ENCODE peak calls at places on chromosomes 6 and 20, in four cellular contexts. One of them, this sample, is unnamed.

GRCh38 chr6:88870728-88871330 is 92.6 kb downstream of the RNGTT start:
- DNase-seq in pancreas: peak; percentile 15
- DNase-seq in prostate gland: peak; percentile 28
- DNase-seq in NT2/D1: peak; percentile 9
- DNase-seq in this sample: no peak

GRCh38 chr20:10671221-10671849 is 2.5 kb downstream of the JAG1 start:
- DNase-seq in pancreas: peak; percentile 87
- DNase-seq in prostate gland: peak; percentile 87
- DNase-seq in NT2/D1: no peak
- DNase-seq in this sample: no peak

GRCh38 chr20:39877792-39878191 is 811.2 kb downstream of the MAFB start:
- DNase-seq in NT2/D1: no peak
- DNase-seq in prostate gland: no peak
- DNase-seq in pancreas: no peak
- DNase-seq in this sample: no peak

GRCh38 chr20:31605902-31606677 is 1.0 kb downstream of the ID1 start:
- DNase-seq in pancreas: no peak
- DNase-seq in prostate gland: peak; percentile 14
- DNase-seq in NT2/D1: no peak
- DNase-seq in this sample: peak; percentile 84

GRCh38 chr20:44111712-44112335 is 75.2 kb downstream of the JPH2 start:
- DNase-seq in pancreas: no peak
- DNase-seq in prostate gland: peak; percentile 48
- DNase-seq in NT2/D1: peak; percentile 66
- DNase-seq in this sample: no peak

GRCh38 chr6:69631552-69632346 is 165.1 kb downstream of the LMBRD1 start:
- DNase-seq in prostate gland: no peak
- DNase-seq in NT2/D1: no peak
- DNase-seq in pancreas: no peak
- DNase-seq in this sample: no peak

GRCh38 chr6:122697458-122697857 is 82.1 kb upstream of the FABP7 start:
- DNase-seq in prostate gland: no peak
- DNase-seq in pancreas: no peak
- DNase-seq in NT2/D1: no peak
- DNase-seq in this sample: no peak

GRCh38 chr20:62236997-62237771 is 1.1 kb upstream of the OSBPL2 start:
- DNase-seq in NT2/D1: no peak
- DNase-seq in prostate gland: no peak
- DNase-seq in pancreas: no peak
- DNase-seq in this sample: no peak

GRCh38 chr20:47686545-47686944 is 98.7 kb downstream of the SULF2 start:
- DNase-seq in NT2/D1: no peak
- DNase-seq in prostate gland: no peak
- DNase-seq in pancreas: no peak
- DNase-seq in this sample: no peak

GRCh38 chr20:48826883-48827771 is 672 bp downstream of the PREX1 start:
- DNase-seq in NT2/D1: no peak
- DNase-seq in prostate gland: no peak
- DNase-seq in pancreas: no peak
- DNase-seq in this sample: peak; percentile 89

GRCh38 chr6:52579006-52579660 is 2.3 kb upstream of the TRAM2 start:
- DNase-seq in prostate gland: no peak
- DNase-seq in NT2/D1: no peak
- DNase-seq in pancreas: no peak
- DNase-seq in this sample: no peak

GRCh38 chr20:52313335-52313963 is 121.9 kb upstream of the ZFP64 start:
- DNase-seq in prostate gland: no peak
- DNase-seq in pancreas: no peak
- DNase-seq in NT2/D1: peak; percentile 32
- DNase-seq in this sample: no peak

GRCh38 chr6:47103931-47104330 is 61.8 kb upstream of the ADGRF1 start:
- DNase-seq in pancreas: no peak
- DNase-seq in prostate gland: peak; percentile 10
- DNase-seq in NT2/D1: no peak
- DNase-seq in this sample: peak; percentile 51

GRCh38 chr20:63969851-63970713 is at the start of gene ZNF512B:
- DNase-seq in NT2/D1: peak; percentile 49
- DNase-seq in prostate gland: peak; percentile 57
- DNase-seq in pancreas: peak; percentile 69
- DNase-seq in this sample: peak; percentile 92

GRCh38 chr6:168124161-168124560 is 45.1 kb upstream of the FRMD1 start:
- DNase-seq in NT2/D1: no peak
- DNase-seq in pancreas: no peak
- DNase-seq in prostate gland: no peak
- DNase-seq in this sample: peak; percentile 8

GRCh38 chr6:11766056-11766455 is 12.5 kb downstream of the ADTRP start:
- DNase-seq in prostate gland: no peak
- DNase-seq in NT2/D1: no peak
- DNase-seq in pancreas: peak; percentile 54
- DNase-seq in this sample: no peak

GRCh38 chr6:109240370-109241084 is 141.7 kb downstream of the CD164 start:
- DNase-seq in pancreas: no peak
- DNase-seq in NT2/D1: no peak
- DNase-seq in prostate gland: no peak
- DNase-seq in this sample: no peak

GRCh38 chr6:142985286-142985685 is 40.3 kb upstream of the HIVEP2 start:
- DNase-seq in prostate gland: no peak
- DNase-seq in NT2/D1: no peak
- DNase-seq in pancreas: no peak
- DNase-seq in this sample: no peak

GRCh38 chr20:6265204-6265904 is 142.5 kb upstream of the FERMT1 start:
- DNase-seq in pancreas: no peak
- DNase-seq in NT2/D1: peak; percentile 39
- DNase-seq in prostate gland: no peak
- DNase-seq in this sample: no peak

GRCh38 chr20:36435799-36436541 is 105.3 kb upstream of the MYL9 start:
- DNase-seq in prostate gland: peak; percentile 48
- DNase-seq in NT2/D1: peak; percentile 80
- DNase-seq in pancreas: peak; percentile 82
- DNase-seq in this sample: peak; percentile 95

GRCh38 chr6:160217073-160217472 is 41.5 kb downstream of the SLC22A2 start:
- DNase-seq in prostate gland: no peak
- DNase-seq in NT2/D1: no peak
- DNase-seq in pancreas: no peak
- DNase-seq in this sample: no peak

GRCh38 chr6:170147056-170147787 is 143.7 kb downstream of the DLL1 start:
- DNase-seq in pancreas: no peak
- DNase-seq in NT2/D1: no peak
- DNase-seq in prostate gland: peak; percentile 68
- DNase-seq in this sample: no peak

GRCh38 chr6:10962673-10963072 is 75.8 kb downstream of the SYCP2L start:
- DNase-seq in pancreas: no peak
- DNase-seq in prostate gland: no peak
- DNase-seq in NT2/D1: no peak
- DNase-seq in this sample: no peak

GRCh38 chr20:14062171-14062570 is 66.9 kb downstream of the MACROD2 start:
- DNase-seq in pancreas: no peak
- DNase-seq in NT2/D1: no peak
- DNase-seq in prostate gland: no peak
- DNase-seq in this sample: no peak

GRCh38 chr20:49510562-49511117 is 28.2 kb upstream of the KCNB1 start:
- DNase-seq in NT2/D1: no peak
- DNase-seq in pancreas: peak; percentile 23
- DNase-seq in prostate gland: peak; percentile 53
- DNase-seq in this sample: peak; percentile 24

GRCh38 chr6:44725070-44725469 is 337.6 kb downstream of the CDC5L start:
- DNase-seq in NT2/D1: no peak
- DNase-seq in pancreas: no peak
- DNase-seq in prostate gland: no peak
- DNase-seq in this sample: no peak

GRCh38 chr6:149212892-149213786 is 104.4 kb upstream of the TAB2 start:
- DNase-seq in NT2/D1: no peak
- DNase-seq in prostate gland: no peak
- DNase-seq in pancreas: no peak
- DNase-seq in this sample: no peak

GRCh38 chr6:123668965-123669591 is 32.3 kb upstream of the TRDN start:
- DNase-seq in pancreas: no peak
- DNase-seq in NT2/D1: no peak
- DNase-seq in prostate gland: no peak
- DNase-seq in this sample: no peak

GRCh38 chr20:51425347-51426106 is 117.0 kb downstream of the NFATC2 start:
- DNase-seq in prostate gland: no peak
- DNase-seq in NT2/D1: no peak
- DNase-seq in pancreas: no peak
- DNase-seq in this sample: no peak

GRCh38 chr6:70108230-70108629 is 194.7 kb downstream of the COL9A1 start:
- DNase-seq in NT2/D1: no peak
- DNase-seq in pancreas: no peak
- DNase-seq in prostate gland: no peak
- DNase-seq in this sample: no peak

GRCh38 chr6:35181313-35181932 is 32.3 kb upstream of the SCUBE3 start:
- DNase-seq in NT2/D1: no peak
- DNase-seq in prostate gland: no peak
- DNase-seq in pancreas: no peak
- DNase-seq in this sample: no peak

GRCh38 chr20:23446505-23446904 is 6.2 kb downstream of the CST11 start:
- DNase-seq in prostate gland: no peak
- DNase-seq in NT2/D1: peak; percentile 40
- DNase-seq in pancreas: no peak
- DNase-seq in this sample: peak; percentile 50

GRCh38 chr20:45154183-45154582 is 20.5 kb upstream of the PI3 start:
- DNase-seq in pancreas: no peak
- DNase-seq in NT2/D1: no peak
- DNase-seq in prostate gland: no peak
- DNase-seq in this sample: no peak

GRCh38 chr20:24147961-24148360 is 159.4 kb upstream of the GGTLC1 start:
- DNase-seq in pancreas: no peak
- DNase-seq in NT2/D1: no peak
- DNase-seq in prostate gland: no peak
- DNase-seq in this sample: no peak

GRCh38 chr20:47605673-47606413 is 104.2 kb downstream of the NCOA3 start:
- DNase-seq in pancreas: no peak
- DNase-seq in NT2/D1: no peak
- DNase-seq in prostate gland: no peak
- DNase-seq in this sample: no peak

GRCh38 chr6:25635886-25636317 is 16.1 kb upstream of the SCGN start:
- DNase-seq in prostate gland: no peak
- DNase-seq in pancreas: no peak
- DNase-seq in NT2/D1: no peak
- DNase-seq in this sample: no peak

GRCh38 chr6:136334465-136334846 is 44.8 kb upstream of the BCLAF1 start:
- DNase-seq in NT2/D1: no peak
- DNase-seq in prostate gland: no peak
- DNase-seq in pancreas: no peak
- DNase-seq in this sample: no peak

DNA sequence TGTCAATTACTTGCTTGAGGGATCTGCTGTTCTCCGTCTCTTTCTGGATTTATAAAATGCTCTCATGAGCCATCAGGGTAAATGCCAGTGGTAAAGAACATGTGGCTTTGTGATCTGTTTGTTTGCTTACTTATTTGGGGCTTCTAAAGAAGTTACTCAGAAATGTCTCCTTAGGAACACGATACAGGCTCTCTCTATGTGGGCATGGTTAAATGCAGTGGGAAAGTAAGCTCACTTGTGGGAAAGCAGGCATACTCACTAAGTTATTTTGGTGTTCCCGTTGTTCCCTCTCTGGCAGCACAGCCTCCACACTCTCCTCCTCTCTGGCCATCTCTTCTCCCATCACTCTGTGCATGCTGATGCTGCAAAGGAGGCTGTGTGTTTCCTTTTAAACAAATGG is 44.7 kb downstream of the TTI1 start:
- DNase-seq in NT2/D1: no peak
- DNase-seq in prostate gland: no peak
- DNase-seq in pancreas: no peak
- DNase-seq in this sample: no peak
- H3K36me3 ChIP-seq in NT2/D1: peaks cover 65% of the 10 kb centered on the region
- H3K36me3 ChIP-seq in prostate gland: no peaks in the 10 kb centered on the region
- H3K36me3 ChIP-seq in pancreas: no peaks in the 10 kb centered on the region
- H3K36me3 ChIP-seq in this sample: peaks cover 10% of the 10 kb centered on the region

DNA sequence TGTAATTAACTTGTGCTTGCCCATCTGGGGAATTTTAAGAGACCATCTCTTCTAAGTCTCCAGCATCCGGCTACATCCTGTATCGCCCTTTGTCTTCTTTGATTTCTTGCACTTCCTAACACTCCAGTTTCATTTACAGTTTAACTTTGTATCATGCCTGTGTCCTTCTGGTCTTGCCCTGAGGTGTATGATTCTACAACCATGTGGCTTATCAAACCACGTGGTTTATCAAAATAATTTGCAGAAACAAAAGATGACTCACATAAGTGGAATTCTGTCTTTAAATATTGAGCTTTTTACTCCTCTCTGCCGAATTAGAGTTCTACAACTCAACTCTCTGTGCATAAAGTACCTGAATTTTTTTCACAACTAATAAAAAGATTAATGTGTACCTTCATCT is 580.7 kb downstream of the KIF16B start:
- DNase-seq in NT2/D1: no peak
- DNase-seq in prostate gland: no peak
- DNase-seq in pancreas: no peak
- DNase-seq in this sample: no peak
- H3K9me3 ChIP-seq in NT2/D1: peaks cover 10% of the 10 kb centered on the region
- H3K9me3 ChIP-seq in prostate gland: no peaks in the 10 kb centered on the region
- H3K9me3 ChIP-seq in pancreas: no peaks in the 10 kb centered on the region
- H3K9me3 ChIP-seq in this sample: peaks cover 6% of the 10 kb centered on the region

GRCh38 chr6:135044639-135045038 is 10.0 kb downstream of the HBS1L start:
- DNase-seq in NT2/D1: no peak
- DNase-seq in prostate gland: no peak
- DNase-seq in pancreas: no peak
- DNase-seq in this sample: no peak
- H3K36me3 ChIP-seq in NT2/D1: peaks cover 24% of the 10 kb centered on the region
- H3K36me3 ChIP-seq in prostate gland: no peaks in the 10 kb centered on the region
- H3K36me3 ChIP-seq in pancreas: no peaks in the 10 kb centered on the region
- H3K36me3 ChIP-seq in this sample: peaks cover 12% of the 10 kb centered on the region

DNA sequence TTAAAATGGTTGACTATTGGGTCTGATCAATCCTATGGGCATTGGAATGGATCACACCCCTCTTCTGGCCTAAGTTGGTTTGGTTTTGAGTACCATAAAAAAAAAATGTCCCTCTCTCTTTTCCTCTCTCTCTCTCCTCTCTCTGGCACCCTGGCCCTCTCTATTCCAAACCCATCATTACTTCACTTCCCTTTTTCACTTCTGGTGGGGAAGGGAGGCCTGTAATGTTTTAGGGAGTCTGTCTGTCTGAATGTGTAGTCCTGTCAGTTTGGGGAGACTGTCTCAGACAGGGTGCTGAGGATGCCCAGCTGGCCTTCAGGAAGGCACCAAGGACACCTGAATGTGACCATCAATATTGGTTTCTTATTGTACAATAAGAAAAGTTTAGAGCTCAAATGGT is 165.8 kb downstream of the CD24 start:
- DNase-seq in prostate gland: no peak
- DNase-seq in pancreas: no peak
- DNase-seq in NT2/D1: no peak
- DNase-seq in this sample: no peak
- H3K9me3 ChIP-seq in prostate gland: peaks cover 6% of the 10 kb centered on the region
- H3K9me3 ChIP-seq in pancreas: no peaks in the 10 kb centered on the region
- H3K9me3 ChIP-seq in NT2/D1: peaks cover 56% of the 10 kb centered on the region
- H3K9me3 ChIP-seq in this sample: peaks cover 48% of the 10 kb centered on the region